ENCODE peak calls at places on chromosomes 3 and 15, in nine cellular contexts. H, L, N, X, V, K, J, Z and D are unnamed samples.

GRCh38 chr3:195133462-195133861 is 137.5 kb downstream of the XXYLT1 start:
- DNase-seq in H (no peak), L (peak; percentile 92), N (no peak), X (peak; percentile 92), V (peak; percentile 24), K (peak; percentile 66), J (no peak), Z (no peak), D (no peak)

GRCh38 chr15:64009241-64009640 is 37.0 kb downstream of the DAPK2 start:
- DNase-seq in H (no peak), L (no peak), N (no peak), X (no peak), V (no peak), K (no peak), J (no peak), Z (no peak), D (no peak)

GRCh38 chr3:156483426-156483825 is 71.5 kb downstream of the SSR3 start:
- DNase-seq in H (no peak), L (peak; percentile 43), N (peak; percentile 60), X (no peak), V (peak; percentile 86), K (no peak), J (no peak), Z (no peak), D (peak; percentile 18)

GRCh38 chr3:142180761-142181362 is 31.5 kb upstream of the TFDP2 start:
- DNase-seq in H (peak; percentile 76), L (peak; percentile 27), N (no peak), X (no peak), V (peak; percentile 53), K (peak; percentile 6), J (no peak), Z (no peak), D (peak; percentile 5)

GRCh38 chr15:27358751-27359434 is 387.9 kb downstream of the GABRG3 start:
- DNase-seq in H (peak; percentile 83), L (no peak), N (no peak), X (no peak), V (no peak), K (peak; percentile 5), J (no peak), Z (no peak), D (no peak)

GRCh38 chr3:47250309-47251060 is 32.1 kb downstream of the KIF9 start:
- DNase-seq in H (peak; percentile 83), L (peak; percentile 56), N (no peak), X (no peak), V (peak; percentile 57), K (no peak), J (peak; percentile 96), Z (no peak), D (peak; percentile 43)

GRCh38 chr15:95368211-95368610 is 962.3 kb upstream of the NR2F2 start:
- DNase-seq in H (no peak), L (no peak), N (no peak), X (no peak), V (peak; percentile 50), K (no peak), J (no peak), Z (no peak), D (no peak)

GRCh38 chr15:70778258-70779076 is 15.1 kb upstream of the UACA start:
- DNase-seq in H (no peak), L (peak; percentile 44), N (no peak), X (no peak), V (peak; percentile 93), K (no peak), J (no peak), Z (no peak), D (no peak)

GRCh38 chr3:80307844-80308243 is 540.0 kb upstream of the ROBO1 start:
- DNase-seq in H (peak; percentile 65), L (no peak), N (no peak), X (no peak), V (no peak), K (no peak), J (no peak), Z (no peak), D (no peak)

GRCh38 chr3:152769523-152769922 is 65.4 kb upstream of the P2RY1 start:
- DNase-seq in H (no peak), L (no peak), N (no peak), X (no peak), V (no peak), K (no peak), J (no peak), Z (no peak), D (no peak)

GRCh38 chr3:75049581-75049980 is 435.1 kb upstream of the CNTN3 start:
- DNase-seq in H (no peak), L (no peak), N (no peak), X (no peak), V (no peak), K (no peak), J (no peak), Z (no peak), D (no peak)

GRCh38 chr15:70856177-70856883 is 2.4 kb upstream of the LARP6 start:
- DNase-seq in H (no peak), L (peak; percentile 52), N (no peak), X (no peak), V (peak; percentile 78), K (no peak), J (no peak), Z (no peak), D (peak; percentile 35)

GRCh38 chr15:50676799-50677483 is 9.7 kb downstream of the TRPM7 start:
- DNase-seq in H (peak; percentile 56), L (peak; percentile 17), N (no peak), X (no peak), V (peak; percentile 90), K (no peak), J (no peak), Z (no peak), D (peak; percentile 14)

GRCh38 chr3:53223025-53223424 is 32.8 kb downstream of the TKT start:
- DNase-seq in H (peak; percentile 51), L (no peak), N (no peak), X (no peak), V (no peak), K (no peak), J (no peak), Z (no peak), D (no peak)

GRCh38 chr3:195914648-195915473 is 6.5 kb upstream of the TNK2 start:
- DNase-seq in H (peak; percentile 99), L (peak; percentile 96), N (peak; percentile 98), X (no peak), V (peak; percentile 98), K (no peak), J (peak; percentile 93), Z (peak; percentile 98), D (peak; percentile 98)

GRCh38 chr3:35654471-35654870 is 15.1 kb downstream of the ARPP21 start:
- DNase-seq in H (no peak), L (no peak), N (no peak), X (no peak), V (no peak), K (no peak), J (no peak), Z (no peak), D (no peak)

GRCh38 chr15:59553879-59554735 is 57.5 kb upstream of the GCNT3 start:
- DNase-seq in H (no peak), L (no peak), N (no peak), X (no peak), V (peak; percentile 45), K (no peak), J (no peak), Z (peak; percentile 35), D (peak; percentile 12)

GRCh38 chr3:147872568-147872967 is 463.4 kb downstream of the ZIC1 start:
- DNase-seq in H (no peak), L (no peak), N (no peak), X (no peak), V (no peak), K (no peak), J (no peak), Z (no peak), D (no peak)